ENCODE peak calls at places on chromosomes 5 and 9, in seven cellular contexts. One of them, this sample, is unnamed.

GRCh38 chr9:80797841-80798688 is 891.3 kb downstream of the TLE1 start:
- DNase-seq in GM12878: no peak
- DNase-seq in esophagus muscularis mucosa: no peak
- DNase-seq in stomach: no peak
- DNase-seq in HepG2: no peak
- DNase-seq in ovary: peak; percentile 48
- DNase-seq in upper lobe of left lung: no peak
- DNase-seq in this sample: peak; percentile 91

GRCh38 chr5:72541501-72542235 is 34.5 kb upstream of the ZNF366 start:
- DNase-seq in GM12878: no peak
- DNase-seq in esophagus muscularis mucosa: no peak
- DNase-seq in stomach: no peak
- DNase-seq in HepG2: no peak
- DNase-seq in ovary: no peak
- DNase-seq in upper lobe of left lung: no peak
- DNase-seq in this sample: no peak

GRCh38 chr5:169374761-169375160 is 73.8 kb upstream of the SLIT3 start:
- DNase-seq in GM12878: no peak
- DNase-seq in esophagus muscularis mucosa: no peak
- DNase-seq in stomach: no peak
- DNase-seq in HepG2: no peak
- DNase-seq in ovary: no peak
- DNase-seq in upper lobe of left lung: no peak
- DNase-seq in this sample: no peak

GRCh38 chr5:172178301-172179031 is 9.6 kb downstream of the STK10 start:
- DNase-seq in GM12878: no peak
- DNase-seq in esophagus muscularis mucosa: no peak
- DNase-seq in stomach: peak; percentile 86
- DNase-seq in HepG2: no peak
- DNase-seq in ovary: no peak
- DNase-seq in upper lobe of left lung: peak; percentile 43
- DNase-seq in this sample: no peak

GRCh38 chr5:16539169-16539666 is 73.6 kb upstream of the ZNF622 start:
- DNase-seq in GM12878: no peak
- DNase-seq in esophagus muscularis mucosa: peak; percentile 94
- DNase-seq in stomach: peak; percentile 29
- DNase-seq in HepG2: peak; percentile 57
- DNase-seq in ovary: no peak
- DNase-seq in upper lobe of left lung: peak; percentile 45
- DNase-seq in this sample: peak; percentile 89

GRCh38 chr5:100448250-100448649 is 86.9 kb upstream of the FAM174A start:
- DNase-seq in GM12878: no peak
- DNase-seq in esophagus muscularis mucosa: no peak
- DNase-seq in stomach: no peak
- DNase-seq in HepG2: no peak
- DNase-seq in ovary: no peak
- DNase-seq in upper lobe of left lung: no peak
- DNase-seq in this sample: no peak

GRCh38 chr9:100350188-100350587 is 2.6 kb downstream of the TEX10 start:
- DNase-seq in GM12878: no peak
- DNase-seq in esophagus muscularis mucosa: no peak
- DNase-seq in stomach: no peak
- DNase-seq in HepG2: no peak
- DNase-seq in ovary: no peak
- DNase-seq in upper lobe of left lung: no peak
- DNase-seq in this sample: no peak

GRCh38 chr5:66527478-66527877 is 68.7 kb upstream of the MAST4 start:
- DNase-seq in GM12878: no peak
- DNase-seq in esophagus muscularis mucosa: no peak
- DNase-seq in stomach: no peak
- DNase-seq in HepG2: no peak
- DNase-seq in ovary: no peak
- DNase-seq in upper lobe of left lung: no peak
- DNase-seq in this sample: no peak

GRCh38 chr5:170625221-170626165 is 121.7 kb downstream of the KCNIP1 start:
- DNase-seq in GM12878: no peak
- DNase-seq in esophagus muscularis mucosa: no peak
- DNase-seq in stomach: no peak
- DNase-seq in HepG2: no peak
- DNase-seq in ovary: no peak
- DNase-seq in upper lobe of left lung: no peak
- DNase-seq in this sample: peak; percentile 34

GRCh38 chr9:87077986-87078385 is 130.7 kb upstream of the GAS1 start:
- DNase-seq in GM12878: no peak
- DNase-seq in esophagus muscularis mucosa: no peak
- DNase-seq in stomach: no peak
- DNase-seq in HepG2: no peak
- DNase-seq in ovary: no peak
- DNase-seq in upper lobe of left lung: no peak
- DNase-seq in this sample: no peak

GRCh38 chr9:87083986-87084385 is 136.7 kb upstream of the GAS1 start:
- DNase-seq in GM12878: no peak
- DNase-seq in esophagus muscularis mucosa: no peak
- DNase-seq in stomach: no peak
- DNase-seq in HepG2: no peak
- DNase-seq in ovary: no peak
- DNase-seq in upper lobe of left lung: no peak
- DNase-seq in this sample: no peak

GRCh38 chr9:87084407-87084806 is 137.1 kb upstream of the GAS1 start:
- DNase-seq in GM12878: no peak
- DNase-seq in esophagus muscularis mucosa: no peak
- DNase-seq in stomach: no peak
- DNase-seq in HepG2: no peak
- DNase-seq in ovary: no peak
- DNase-seq in upper lobe of left lung: no peak
- DNase-seq in this sample: no peak

GRCh38 chr9:87081523-87081922 is 134.2 kb upstream of the GAS1 start:
- DNase-seq in GM12878: no peak
- DNase-seq in esophagus muscularis mucosa: no peak
- DNase-seq in stomach: no peak
- DNase-seq in HepG2: no peak
- DNase-seq in ovary: no peak
- DNase-seq in upper lobe of left lung: no peak
- DNase-seq in this sample: no peak

GRCh38 chr9:87080512-87081225 is 133.4 kb upstream of the GAS1 start:
- DNase-seq in GM12878: no peak
- DNase-seq in esophagus muscularis mucosa: no peak
- DNase-seq in stomach: no peak
- DNase-seq in HepG2: no peak
- DNase-seq in ovary: no peak
- DNase-seq in upper lobe of left lung: no peak
- DNase-seq in this sample: no peak
- TF ChIP-seq EP300 in GM12878: no peak
- TF ChIP-seq EP300 in esophagus muscularis mucosa: no peak
- TF ChIP-seq EP300 in stomach: no peak
- TF ChIP-seq EP300 in HepG2: no peak
- TF ChIP-seq EP300 in ovary: no peak
- TF ChIP-seq EP300 in upper lobe of left lung: no peak
- TF ChIP-seq EP300 in this sample: peak; percentile 14

DNA sequence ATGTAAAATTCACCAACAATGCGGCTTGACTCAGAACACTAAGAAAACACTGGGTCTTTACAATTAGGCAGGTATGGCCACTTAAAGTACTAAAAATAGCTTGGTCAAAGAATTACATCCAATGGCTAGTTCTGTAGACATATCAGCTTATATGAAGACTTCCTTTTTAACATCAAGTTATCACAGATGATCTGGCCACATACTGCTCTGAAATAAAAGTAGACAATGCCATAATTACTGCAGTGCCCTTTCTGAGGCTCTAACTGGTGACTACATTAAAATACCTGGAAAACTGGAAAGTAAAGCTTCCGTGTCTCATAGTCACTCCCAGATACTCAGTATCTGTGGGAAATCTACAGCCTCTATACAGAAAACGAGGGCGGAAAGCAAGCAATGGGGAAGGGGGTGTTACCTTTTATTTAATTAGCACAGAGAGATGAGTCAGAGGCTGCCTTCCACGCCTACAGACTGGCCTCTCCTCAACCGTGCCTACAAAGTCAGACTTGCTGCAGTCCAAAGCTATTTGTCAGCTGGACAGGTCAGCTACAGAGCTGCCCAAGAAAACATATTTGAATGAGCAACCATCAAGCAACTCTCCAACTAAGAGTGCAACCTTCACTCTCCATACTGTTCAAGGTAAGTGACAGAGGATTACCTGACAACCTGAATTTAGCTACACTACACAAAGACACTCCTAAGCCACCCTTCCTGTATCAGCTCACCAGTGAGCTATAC is 8.7 kb downstream of the SERINC5 start:
- DNase-seq in GM12878: peak; percentile 44
- DNase-seq in esophagus muscularis mucosa: no peak
- DNase-seq in stomach: peak; percentile 62
- DNase-seq in HepG2: peak; percentile 73
- DNase-seq in ovary: no peak
- DNase-seq in upper lobe of left lung: peak; percentile 85
- DNase-seq in this sample: peak; percentile 73
- TF ChIP-seq POLR2A in GM12878: no peak
- TF ChIP-seq POLR2A in esophagus muscularis mucosa: no peak
- TF ChIP-seq POLR2A in stomach: no peak
- TF ChIP-seq POLR2A in HepG2: no peak
- TF ChIP-seq POLR2A in ovary: no peak
- TF ChIP-seq POLR2A in upper lobe of left lung: no peak
- TF ChIP-seq POLR2A in this sample: no peak

GRCh38 chr9:93459432-93459847 is 6.1 kb upstream of the FAM120AOS start:
- DNase-seq in GM12878: no peak
- DNase-seq in esophagus muscularis mucosa: no peak
- DNase-seq in stomach: no peak
- DNase-seq in HepG2: no peak
- DNase-seq in ovary: no peak
- DNase-seq in upper lobe of left lung: no peak
- DNase-seq in this sample: no peak
- TF ChIP-seq EP300 in GM12878: no peak
- TF ChIP-seq EP300 in esophagus muscularis mucosa: no peak
- TF ChIP-seq EP300 in stomach: no peak
- TF ChIP-seq EP300 in HepG2: no peak
- TF ChIP-seq EP300 in ovary: no peak
- TF ChIP-seq EP300 in upper lobe of left lung: no peak
- TF ChIP-seq EP300 in this sample: no peak

GRCh38 chr5:25964009-25964372 is 1074.4 kb downstream of the CDH9 start:
- DNase-seq in GM12878: no peak
- DNase-seq in esophagus muscularis mucosa: no peak
- DNase-seq in stomach: no peak
- DNase-seq in HepG2: no peak
- DNase-seq in ovary: no peak
- DNase-seq in upper lobe of left lung: no peak
- DNase-seq in this sample: no peak

DNA sequence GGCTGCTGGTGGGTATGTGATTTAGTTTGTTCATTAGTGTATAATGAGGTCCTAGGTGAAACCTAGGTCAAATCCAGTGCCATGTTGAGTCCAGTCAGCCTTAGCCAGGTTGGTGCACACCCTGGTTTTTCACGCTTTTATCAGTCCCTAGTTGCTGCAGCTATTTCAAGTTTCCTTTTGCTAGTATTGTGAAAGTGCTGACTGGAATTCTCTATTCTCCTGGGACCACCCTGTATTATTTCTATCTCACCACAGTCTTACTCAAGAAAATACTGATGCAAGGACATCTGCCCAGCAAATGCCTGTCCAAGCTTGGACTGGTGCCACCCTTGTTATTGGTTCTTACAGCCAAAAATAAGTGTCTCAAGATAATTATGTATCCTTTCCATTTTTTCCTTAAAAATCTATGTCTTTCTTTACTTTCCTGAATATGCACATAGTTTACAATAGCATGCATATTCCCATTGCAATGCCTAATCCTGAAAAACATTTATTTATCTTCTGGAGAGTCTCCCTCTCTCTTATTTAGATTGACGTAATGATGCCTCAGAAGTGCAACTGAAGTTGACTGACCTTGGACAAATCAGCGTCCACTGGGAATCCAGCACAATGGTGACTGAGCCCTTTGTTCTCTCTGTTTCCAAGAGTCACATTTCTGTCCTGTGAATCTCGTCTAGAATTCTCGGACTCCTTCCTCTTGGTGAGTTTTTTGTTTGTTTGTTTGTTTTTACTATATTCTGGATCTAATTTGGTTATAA is 1075.0 kb downstream of the CDH9 start:
- DNase-seq in GM12878: no peak
- DNase-seq in esophagus muscularis mucosa: no peak
- DNase-seq in stomach: no peak
- DNase-seq in HepG2: no peak
- DNase-seq in ovary: no peak
- DNase-seq in upper lobe of left lung: no peak
- DNase-seq in this sample: no peak
- TF ChIP-seq POLR2A in GM12878: no peak
- TF ChIP-seq POLR2A in esophagus muscularis mucosa: no peak
- TF ChIP-seq POLR2A in stomach: no peak
- TF ChIP-seq POLR2A in HepG2: no peak
- TF ChIP-seq POLR2A in ovary: no peak
- TF ChIP-seq POLR2A in upper lobe of left lung: no peak
- TF ChIP-seq POLR2A in this sample: no peak

GRCh38 chr9:137083418-137084004 is 3.3 kb upstream of the MAN1B1 start:
- DNase-seq in GM12878: peak; percentile 66
- DNase-seq in esophagus muscularis mucosa: peak; percentile 93
- DNase-seq in stomach: peak; percentile 56
- DNase-seq in HepG2: peak; percentile 70
- DNase-seq in ovary: peak; percentile 56
- DNase-seq in upper lobe of left lung: no peak
- DNase-seq in this sample: peak; percentile 86
- TF ChIP-seq EP300 in GM12878: peak; percentile 26
- TF ChIP-seq EP300 in esophagus muscularis mucosa: no peak
- TF ChIP-seq EP300 in stomach: no peak
- TF ChIP-seq EP300 in HepG2: peak; percentile 13
- TF ChIP-seq EP300 in ovary: no peak
- TF ChIP-seq EP300 in upper lobe of left lung: no peak
- TF ChIP-seq EP300 in this sample: no peak